ENCODE peak calls at places on chromosome 16, in four cellular contexts. K is stimulated activated naive CD8-positive, alpha-beta T cell treated with anti-CD3 and anti-CD28 coated beads, Interleukin-15, Interleukin-2, amounts not matched to agents 100 U/mL and 50 U/mL, for 24 hours; Y is CD14-positive monocyte; F is activated naive CD8-positive, alpha-beta T cell treated with anti-CD3 and anti-CD28 coated beads, Interleukin-2, amount 50 U/mL, for 24 hours. W is an unnamed sample.

GRCh38 chr16:82892327-82892726 is 265.6 kb downstream of the CDH13 start:
- DNase-seq in K (no peak), Y (no peak), F (no peak), W (no peak)

GRCh38 chr16:85417156-85417860 is 195.8 kb upstream of the GSE1 start:
- DNase-seq in F (peak), Y (peak), K (no peak), W (peak)

GRCh38 chr16:84501077-84501735 is 3.3 kb downstream of the MEAK7 start:
- DNase-seq in F (no peak), K (no peak), Y (no peak), W (no peak)

GRCh38 chr16:56658476-56658875 is 717 bp downstream of the MT1F start:
- DNase-seq in F (no peak), Y (no peak), K (no peak), W (no peak)

GRCh38 chr16:79185681-79186080 is 414.9 kb downstream of the MAF start:
- DNase-seq in F (no peak), Y (no peak), K (no peak), W (no peak)

GRCh38 chr16:84190731-84191388 is at the start of gene ADAD2:
- DNase-seq in F (peak), Y (no peak), K (peak), W (peak)

GRCh38 chr16:5944971-5945370 is 847.4 kb upstream of the EEF2KMT start:
- DNase-seq in K (no peak), F (no peak), Y (no peak), W (no peak)

GRCh38 chr16:89096042-89096717 is 2.5 kb downstream of the ACSF3 start:
- DNase-seq in F (no peak), K (no peak), Y (no peak), W (no peak)

GRCh38 chr16:53974484-53975115 is 270.6 kb downstream of the FTO start:
- DNase-seq in K (no peak), Y (no peak), F (no peak), W (no peak)

GRCh38 chr16:89325861-89326471 is 108.5 kb downstream of the ZNF778 start:
- DNase-seq in K (no peak), F (no peak), Y (peak), W (no peak)

GRCh38 chr16:27431773-27432599 is 30.0 kb downstream of the IL21R start:
- DNase-seq in K (peak), Y (peak), F (no peak), W (no peak)

GRCh38 chr16:60031751-60032150 is 1297.6 kb upstream of the GOT2 start:
- DNase-seq in Y (no peak), K (no peak), F (no peak), W (no peak)

GRCh38 chr16:678209-678857 is 1.9 kb upstream of the STUB1 start:
- DNase-seq in K (no peak), Y (no peak), F (no peak), W (no peak)

GRCh38 chr16:21235199-21235585 is 1.7 kb downstream of the ANKS4B start:
- DNase-seq in Y (no peak), F (no peak), K (no peak), W (no peak)

GRCh38 chr16:81600275-81600674 is 155.7 kb downstream of the CMIP start:
- DNase-seq in K (no peak), F (no peak), Y (no peak), W (no peak)

GRCh38 chr16:25143898-25144297 is 32.4 kb downstream of the LCMT1 start:
- DNase-seq in Y (no peak), F (no peak), K (no peak), W (no peak)

GRCh38 chr16:3497771-3498170 is 2.5 kb upstream of the C16orf90 start:
- DNase-seq in K (no peak), F (no peak), Y (no peak), W (no peak)

GRCh38 chr16:66240996-66241395 is 125.5 kb upstream of the CDH5 start:
- DNase-seq in F (no peak), Y (no peak), K (no peak), W (no peak)

GRCh38 chr16:79600636-79601091 is at the start of gene MAF:
- DNase-seq in Y (peak), K (peak), F (peak), W (peak)

GRCh38 chr16:81265658-81266451 is 27.4 kb downstream of the BCO1 start:
- DNase-seq in K (no peak), F (no peak), Y (no peak), W (no peak)

GRCh38 chr16:70522216-70523000 is 946 bp downstream of the COG4 start:
- DNase-seq in F (no peak), K (no peak), Y (no peak), W (no peak)

GRCh38 chr16:20906225-20906870 is 5.8 kb downstream of the LYRM1 start:
- DNase-seq in Y (no peak), K (no peak), F (no peak), W (no peak)

W was measured in DND-41.